ENCODE peak calls at places on chromosome 5, in ten cellular contexts. One of them, this sample, is unnamed. For H3K36me3, the result is how much of the 10 kb centered on the place peaks cover.

GRCh38 chr5:23314827-23315226 is 192.6 kb upstream of the PRDM9 start:
- DNase-seq in CD8-positive, alpha-beta memory T cell: no peak
- DNase-seq in neuronal stem cell: no peak
- DNase-seq in mucosa of descending colon: no peak
- DNase-seq in upper lobe of right lung: no peak
- DNase-seq in uterus: no peak
- DNase-seq in gastrocnemius medialis: no peak
- DNase-seq in hepatocyte: no peak
- DNase-seq in cardiac muscle cell: no peak
- DNase-seq in adipocyte: no peak
- DNase-seq in this sample: no peak

GRCh38 chr5:169803077-169803981 is 166.3 kb downstream of the DOCK2 start:
- DNase-seq in CD8-positive, alpha-beta memory T cell: no peak
- DNase-seq in neuronal stem cell: no peak
- DNase-seq in mucosa of descending colon: no peak
- DNase-seq in upper lobe of right lung: no peak
- DNase-seq in uterus: peak
- DNase-seq in gastrocnemius medialis: no peak
- DNase-seq in hepatocyte: peak
- DNase-seq in cardiac muscle cell: no peak
- DNase-seq in adipocyte: peak
- DNase-seq in this sample: no peak

GRCh38 chr5:123511290-123511647 is 708 bp upstream of the CSNK1G3 start:
- DNase-seq in CD8-positive, alpha-beta memory T cell: no peak
- DNase-seq in neuronal stem cell: peak
- DNase-seq in mucosa of descending colon: no peak
- DNase-seq in upper lobe of right lung: no peak
- DNase-seq in uterus: no peak
- DNase-seq in gastrocnemius medialis: no peak
- DNase-seq in hepatocyte: peak
- DNase-seq in cardiac muscle cell: no peak
- DNase-seq in adipocyte: peak
- DNase-seq in this sample: no peak

GRCh38 chr5:157607371-157608161 is 32.0 kb upstream of the ADAM19 start:
- DNase-seq in CD8-positive, alpha-beta memory T cell: no peak
- DNase-seq in neuronal stem cell: no peak
- DNase-seq in mucosa of descending colon: peak
- DNase-seq in upper lobe of right lung: no peak
- DNase-seq in uterus: no peak
- DNase-seq in gastrocnemius medialis: no peak
- DNase-seq in hepatocyte: peak
- DNase-seq in cardiac muscle cell: no peak
- DNase-seq in adipocyte: peak
- DNase-seq in this sample: no peak

GRCh38 chr5:149959406-149960236 is 937 bp upstream of the SLC26A2 start:
- DNase-seq in CD8-positive, alpha-beta memory T cell: peak
- DNase-seq in neuronal stem cell: no peak
- DNase-seq in mucosa of descending colon: no peak
- DNase-seq in upper lobe of right lung: no peak
- DNase-seq in uterus: no peak
- DNase-seq in gastrocnemius medialis: no peak
- DNase-seq in hepatocyte: peak
- DNase-seq in cardiac muscle cell: peak
- DNase-seq in adipocyte: peak
- DNase-seq in this sample: no peak

GRCh38 chr5:150640311-150641005 is at the start of gene SYNPO:
- DNase-seq in CD8-positive, alpha-beta memory T cell: no peak
- DNase-seq in neuronal stem cell: no peak
- DNase-seq in mucosa of descending colon: no peak
- DNase-seq in upper lobe of right lung: peak
- DNase-seq in uterus: peak
- DNase-seq in gastrocnemius medialis: peak
- DNase-seq in hepatocyte: peak
- DNase-seq in cardiac muscle cell: no peak
- DNase-seq in adipocyte: peak
- DNase-seq in this sample: peak

GRCh38 chr5:28403846-28404245 is 1365.5 kb upstream of the CDH9 start:
- DNase-seq in CD8-positive, alpha-beta memory T cell: no peak
- DNase-seq in neuronal stem cell: peak
- DNase-seq in mucosa of descending colon: no peak
- DNase-seq in upper lobe of right lung: no peak
- DNase-seq in uterus: no peak
- DNase-seq in gastrocnemius medialis: no peak
- DNase-seq in hepatocyte: no peak
- DNase-seq in cardiac muscle cell: no peak
- DNase-seq in adipocyte: no peak
- DNase-seq in this sample: no peak

GRCh38 chr5:152547202-152547601 is 142.1 kb upstream of the NMUR2 start:
- DNase-seq in CD8-positive, alpha-beta memory T cell: no peak
- DNase-seq in neuronal stem cell: no peak
- DNase-seq in mucosa of descending colon: no peak
- DNase-seq in upper lobe of right lung: no peak
- DNase-seq in uterus: no peak
- DNase-seq in gastrocnemius medialis: no peak
- DNase-seq in hepatocyte: no peak
- DNase-seq in cardiac muscle cell: no peak
- DNase-seq in adipocyte: no peak
- DNase-seq in this sample: no peak

GRCh38 chr5:128784726-128785125 is 180.6 kb upstream of the SLC27A6 start:
- DNase-seq in CD8-positive, alpha-beta memory T cell: no peak
- DNase-seq in neuronal stem cell: no peak
- DNase-seq in mucosa of descending colon: no peak
- DNase-seq in upper lobe of right lung: no peak
- DNase-seq in uterus: no peak
- DNase-seq in gastrocnemius medialis: no peak
- DNase-seq in hepatocyte: no peak
- DNase-seq in cardiac muscle cell: no peak
- DNase-seq in adipocyte: no peak
- DNase-seq in this sample: no peak

GRCh38 chr5:65796269-65796668 is 74.3 kb downstream of the NLN start:
- DNase-seq in CD8-positive, alpha-beta memory T cell: no peak
- DNase-seq in neuronal stem cell: no peak
- DNase-seq in mucosa of descending colon: no peak
- DNase-seq in upper lobe of right lung: no peak
- DNase-seq in uterus: no peak
- DNase-seq in gastrocnemius medialis: no peak
- DNase-seq in hepatocyte: no peak
- DNase-seq in cardiac muscle cell: no peak
- DNase-seq in adipocyte: peak
- DNase-seq in this sample: no peak

GRCh38 chr5:136631176-136631575 is 265.8 kb upstream of the TRPC7 start:
- DNase-seq in CD8-positive, alpha-beta memory T cell: no peak
- DNase-seq in neuronal stem cell: no peak
- DNase-seq in mucosa of descending colon: no peak
- DNase-seq in upper lobe of right lung: no peak
- DNase-seq in uterus: no peak
- DNase-seq in gastrocnemius medialis: no peak
- DNase-seq in hepatocyte: no peak
- DNase-seq in cardiac muscle cell: no peak
- DNase-seq in adipocyte: no peak
- DNase-seq in this sample: no peak

DNA sequence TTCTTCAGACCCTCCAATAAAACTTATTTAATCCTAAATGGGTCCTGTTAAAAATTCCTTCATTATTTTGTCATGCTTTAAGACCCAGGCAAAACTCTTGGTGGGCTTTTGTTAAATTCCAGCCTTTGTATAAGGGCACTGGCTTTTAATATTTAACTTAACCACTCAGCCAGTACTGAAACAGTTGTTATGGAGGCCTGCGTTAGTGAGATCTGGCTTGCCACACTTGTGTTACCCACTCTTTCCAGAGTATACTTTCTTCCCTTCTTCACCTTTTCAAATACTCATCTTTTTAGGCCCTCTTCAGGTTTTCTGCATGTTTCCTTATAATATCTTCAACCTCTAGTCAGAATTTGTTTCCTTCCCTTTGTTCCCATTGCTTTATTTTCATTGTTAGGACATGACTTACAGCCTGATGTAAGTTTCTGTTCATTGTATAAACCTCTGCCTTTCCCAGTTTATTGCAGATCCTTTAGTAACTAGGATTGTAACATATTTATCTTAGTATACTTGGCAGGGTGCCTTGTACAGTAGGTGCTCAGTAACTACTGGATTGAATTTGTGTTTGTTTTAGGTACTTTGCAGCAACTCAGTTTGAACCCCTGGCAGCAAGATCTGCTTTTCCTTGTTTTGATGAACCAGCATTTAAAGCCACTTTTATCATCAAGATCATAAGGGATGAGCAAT is 48.8 kb downstream of the LNPEP start:
- DNase-seq in CD8-positive, alpha-beta memory T cell: no peak
- DNase-seq in neuronal stem cell: no peak
- DNase-seq in mucosa of descending colon: no peak
- DNase-seq in upper lobe of right lung: no peak
- DNase-seq in uterus: no peak
- DNase-seq in gastrocnemius medialis: no peak
- DNase-seq in hepatocyte: peak
- DNase-seq in cardiac muscle cell: no peak
- DNase-seq in adipocyte: peak
- DNase-seq in this sample: no peak
- H3K36me3 ChIP-seq in CD8-positive, alpha-beta memory T cell: under half
- H3K36me3 ChIP-seq in neuronal stem cell: under half
- H3K36me3 ChIP-seq in mucosa of descending colon: under half
- H3K36me3 ChIP-seq in upper lobe of right lung: under half
- H3K36me3 ChIP-seq in uterus: under half
- H3K36me3 ChIP-seq in gastrocnemius medialis: under half
- H3K36me3 ChIP-seq in hepatocyte: under half
- H3K36me3 ChIP-seq in cardiac muscle cell: under half
- H3K36me3 ChIP-seq in adipocyte: half or more
- H3K36me3 ChIP-seq in this sample: under half

GRCh38 chr5:14464661-14465060 is 116.9 kb upstream of the OTULINL start:
- DNase-seq in CD8-positive, alpha-beta memory T cell: no peak
- DNase-seq in neuronal stem cell: no peak
- DNase-seq in mucosa of descending colon: no peak
- DNase-seq in upper lobe of right lung: no peak
- DNase-seq in uterus: no peak
- DNase-seq in gastrocnemius medialis: no peak
- DNase-seq in hepatocyte: no peak
- DNase-seq in cardiac muscle cell: no peak
- DNase-seq in adipocyte: no peak
- DNase-seq in this sample: no peak

GRCh38 chr5:14464101-14464500 is 117.5 kb upstream of the OTULINL start:
- DNase-seq in CD8-positive, alpha-beta memory T cell: no peak
- DNase-seq in neuronal stem cell: no peak
- DNase-seq in mucosa of descending colon: no peak
- DNase-seq in upper lobe of right lung: no peak
- DNase-seq in uterus: no peak
- DNase-seq in gastrocnemius medialis: no peak
- DNase-seq in hepatocyte: no peak
- DNase-seq in cardiac muscle cell: no peak
- DNase-seq in adipocyte: no peak
- DNase-seq in this sample: no peak

GRCh38 chr5:14462681-14463080 is 118.9 kb upstream of the OTULINL start:
- DNase-seq in CD8-positive, alpha-beta memory T cell: no peak
- DNase-seq in neuronal stem cell: no peak
- DNase-seq in mucosa of descending colon: no peak
- DNase-seq in upper lobe of right lung: no peak
- DNase-seq in uterus: no peak
- DNase-seq in gastrocnemius medialis: no peak
- DNase-seq in hepatocyte: no peak
- DNase-seq in cardiac muscle cell: no peak
- DNase-seq in adipocyte: no peak
- DNase-seq in this sample: no peak

GRCh38 chr5:14465086-14465485 is 116.5 kb upstream of the OTULINL start:
- DNase-seq in CD8-positive, alpha-beta memory T cell: no peak
- DNase-seq in neuronal stem cell: no peak
- DNase-seq in mucosa of descending colon: no peak
- DNase-seq in upper lobe of right lung: no peak
- DNase-seq in uterus: no peak
- DNase-seq in gastrocnemius medialis: peak
- DNase-seq in hepatocyte: no peak
- DNase-seq in cardiac muscle cell: no peak
- DNase-seq in adipocyte: peak
- DNase-seq in this sample: no peak

DNA sequence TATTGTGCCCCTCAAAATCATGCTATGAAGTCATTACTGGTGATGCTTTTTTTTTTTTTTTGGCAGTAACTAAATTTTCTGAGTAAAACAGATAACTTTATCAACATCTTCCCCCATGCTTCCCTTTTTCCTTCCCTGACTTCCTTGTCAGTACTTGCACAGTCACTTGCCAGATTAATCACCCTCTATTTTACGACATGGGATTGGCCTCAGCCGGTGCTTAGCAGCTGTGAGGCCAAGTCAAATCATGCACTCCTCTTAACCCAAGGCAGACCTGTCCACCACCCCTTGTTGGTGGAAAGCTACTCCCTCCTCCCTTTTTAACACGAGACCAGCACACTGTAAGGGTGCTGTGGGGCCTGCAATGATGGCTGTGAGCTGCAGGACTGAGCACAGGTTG is 118.0 kb upstream of the OTULINL start:
- DNase-seq in CD8-positive, alpha-beta memory T cell: no peak
- DNase-seq in neuronal stem cell: no peak
- DNase-seq in mucosa of descending colon: no peak
- DNase-seq in upper lobe of right lung: no peak
- DNase-seq in uterus: peak
- DNase-seq in gastrocnemius medialis: peak
- DNase-seq in hepatocyte: peak
- DNase-seq in cardiac muscle cell: no peak
- DNase-seq in adipocyte: no peak
- DNase-seq in this sample: no peak
- H3K36me3 ChIP-seq in CD8-positive, alpha-beta memory T cell: under half
- H3K36me3 ChIP-seq in neuronal stem cell: half or more
- H3K36me3 ChIP-seq in mucosa of descending colon: under half
- H3K36me3 ChIP-seq in upper lobe of right lung: half or more
- H3K36me3 ChIP-seq in uterus: under half
- H3K36me3 ChIP-seq in gastrocnemius medialis: under half
- H3K36me3 ChIP-seq in hepatocyte: under half
- H3K36me3 ChIP-seq in cardiac muscle cell: under half
- H3K36me3 ChIP-seq in adipocyte: half or more
- H3K36me3 ChIP-seq in this sample: under half

GRCh38 chr5:103260951-103261350 is 2.4 kb downstream of the MACIR start:
- DNase-seq in CD8-positive, alpha-beta memory T cell: no peak
- DNase-seq in neuronal stem cell: no peak
- DNase-seq in mucosa of descending colon: no peak
- DNase-seq in upper lobe of right lung: no peak
- DNase-seq in uterus: no peak
- DNase-seq in gastrocnemius medialis: no peak
- DNase-seq in hepatocyte: no peak
- DNase-seq in cardiac muscle cell: no peak
- DNase-seq in adipocyte: no peak
- DNase-seq in this sample: no peak
- H3K36me3 ChIP-seq in CD8-positive, alpha-beta memory T cell: under half
- H3K36me3 ChIP-seq in neuronal stem cell: under half
- H3K36me3 ChIP-seq in mucosa of descending colon: under half
- H3K36me3 ChIP-seq in upper lobe of right lung: under half
- H3K36me3 ChIP-seq in uterus: under half
- H3K36me3 ChIP-seq in gastrocnemius medialis: under half
- H3K36me3 ChIP-seq in hepatocyte: under half
- H3K36me3 ChIP-seq in cardiac muscle cell: under half
- H3K36me3 ChIP-seq in adipocyte: under half
- H3K36me3 ChIP-seq in this sample: under half

DNA sequence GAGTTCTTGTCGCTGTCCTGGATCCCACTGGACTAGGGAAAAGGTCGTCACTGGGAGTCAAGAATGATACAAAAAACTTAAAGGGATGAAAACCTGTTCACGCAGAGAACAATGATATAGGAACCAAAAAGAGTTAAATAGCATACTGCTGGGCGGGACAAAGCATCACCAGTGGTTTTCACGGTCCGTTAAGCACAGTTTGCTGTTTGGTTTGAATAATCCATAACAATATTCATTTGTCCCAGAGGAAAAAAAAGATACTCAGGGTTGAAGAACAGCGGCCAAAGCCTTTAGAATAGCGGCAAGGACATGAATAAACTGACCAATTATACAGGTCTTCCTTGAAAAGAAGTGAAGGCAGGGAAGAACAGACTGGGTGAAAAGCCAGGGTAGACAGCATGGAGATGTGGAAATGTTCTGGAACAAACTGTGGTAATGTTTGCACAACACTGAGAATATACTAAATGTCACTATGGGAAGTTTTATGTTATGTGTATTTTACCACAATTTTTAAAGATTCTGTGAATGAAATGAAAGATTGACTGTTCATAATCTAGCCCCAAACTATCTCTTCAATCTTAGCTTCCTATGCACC is 60.8 kb downstream of the MTMR12 start:
- DNase-seq in CD8-positive, alpha-beta memory T cell: no peak
- DNase-seq in neuronal stem cell: no peak
- DNase-seq in mucosa of descending colon: no peak
- DNase-seq in upper lobe of right lung: no peak
- DNase-seq in uterus: no peak
- DNase-seq in gastrocnemius medialis: no peak
- DNase-seq in hepatocyte: no peak
- DNase-seq in cardiac muscle cell: no peak
- DNase-seq in adipocyte: peak
- DNase-seq in this sample: no peak
- H3K36me3 ChIP-seq in CD8-positive, alpha-beta memory T cell: half or more
- H3K36me3 ChIP-seq in neuronal stem cell: half or more
- H3K36me3 ChIP-seq in mucosa of descending colon: under half
- H3K36me3 ChIP-seq in upper lobe of right lung: half or more
- H3K36me3 ChIP-seq in uterus: under half
- H3K36me3 ChIP-seq in gastrocnemius medialis: under half
- H3K36me3 ChIP-seq in hepatocyte: under half
- H3K36me3 ChIP-seq in cardiac muscle cell: under half
- H3K36me3 ChIP-seq in adipocyte: under half
- H3K36me3 ChIP-seq in this sample: under half